ENCODE peak calls at places on chromosomes 12 and 14, in seven cellular contexts. L is activated CD8-positive, alpha-beta T cell treated with anti-CD3 and anti-CD28 coated beads, Interleukin-2, amount 10 ng/mL, durations not matched to agents 7 days and 5 days; Y is NCI-H460; C is T-cell; R is WTC11; G is NCI-H510A; Q is HS-5. K is an unnamed sample.

GRCh38 chr12:685388-685787 is 22.1 kb upstream of the NINJ2 start:
- DNase-seq in L (peak; percentile 93), Y (no peak), C (peak; percentile 85), R (no peak), G (no peak), Q (no peak), K (peak; percentile 33)

GRCh38 chr12:5969974-5970690 is 25.1 kb upstream of the ANO2 start:
- DNase-seq in L (no peak), Y (no peak), C (no peak), R (no peak), G (no peak), Q (no peak), K (no peak)

GRCh38 chr12:20140751-20141150 is 227.6 kb upstream of the PDE3A start:
- DNase-seq in L (no peak), Y (no peak), C (no peak), R (no peak), G (no peak), Q (no peak), K (no peak)

GRCh38 chr12:131097247-131098177 is 143.8 kb downstream of the ADGRD1 start:
- DNase-seq in L (no peak), Y (no peak), C (no peak), R (peak; percentile 5), G (no peak), Q (no peak), K (no peak)

GRCh38 chr12:74537126-74537706 is 419 bp upstream of the ATXN7L3B start:
- DNase-seq in L (no peak), Y (peak; percentile 53), C (no peak), R (no peak), G (peak; percentile 44), Q (no peak), K (no peak)

GRCh38 chr12:124389537-124390441 is 94.9 kb downstream of the RFLNA start:
- DNase-seq in L (no peak), Y (no peak), C (no peak), R (peak; percentile 35), G (no peak), Q (no peak), K (no peak)

GRCh38 chr14:51862171-51862838 is 1.9 kb downstream of the GNG2 start:
- DNase-seq in L (peak; percentile 53), Y (no peak), C (no peak), R (no peak), G (no peak), Q (no peak), K (no peak)

GRCh38 chr12:111352300-111352993 is 16.4 kb downstream of the PHETA1 start:
- DNase-seq in L (no peak), Y (no peak), C (no peak), R (no peak), G (no peak), Q (no peak), K (no peak)